ENCODE peak calls at places on chromosome 16, in nine cellular contexts. A is breast epithelium; V is amniotic stem cell; W is stimulated activated CD8-positive, alpha-beta memory T cell treated with anti-CD3 and anti-CD28 coated beads, Interleukin-7, amount 100 ng/mL, for 1 hour; R is activated T-helper 1 cell treated with Interleukin-2 at 50 U/mL for 16 hours; N is H7; K is fibroblast of lung; G is NCI-H1092; T is stimulated activated naive B cell treated with anti-CD40 and anti-IgM and Interleukin-4, amounts not matched to agents 10 μg/mL and 1 μg/mL and 100 μg/mL, for 72 hours. S is an unnamed sample.

GRCh38 chr16:49378238-49378637 is 4.6 kb downstream of the C16orf78 start:
- DNase-seq in A (no peak), V (no peak), W (no peak), R (no peak), N (no peak), K (no peak), G (no peak), T (no peak), S (no peak)

GRCh38 chr16:57577691-57578224 is 35.3 kb downstream of the ADGRG5 start:
- DNase-seq in A (no peak), V (no peak), W (no peak), R (no peak), N (no peak), K (no peak), G (no peak), T (no peak), S (no peak)

GRCh38 chr16:79159650-79160049 is 440.9 kb downstream of the MAF start:
- DNase-seq in A (no peak), V (no peak), W (no peak), R (no peak), N (no peak), K (no peak), G (no peak), T (no peak), S (no peak)

GRCh38 chr16:972316-973002 is 1.7 kb upstream of the LMF1 start:
- DNase-seq in A (peak), V (no peak), W (no peak), R (no peak), N (no peak), K (no peak), G (no peak), T (no peak), S (no peak)

GRCh38 chr16:69323428-69323827 is 7.0 kb downstream of the PDF start:
- DNase-seq in A (no peak), V (no peak), W (no peak), R (no peak), N (no peak), K (no peak), G (no peak), T (no peak), S (no peak)

GRCh38 chr16:56341656-56342397 is 83.5 kb downstream of the AMFR start:
- DNase-seq in A (no peak), V (no peak), W (no peak), R (no peak), N (no peak), K (no peak), G (no peak), T (no peak), S (no peak)

GRCh38 chr16:53433930-53434435 is 288 bp upstream of the RBL2 start:
- DNase-seq in A (no peak), V (no peak), W (no peak), R (no peak), N (no peak), K (no peak), G (no peak), T (no peak), S (no peak)

GRCh38 chr16:86430814-86431213 is 79.5 kb upstream of the FOXF1 start:
- DNase-seq in A (no peak), V (no peak), W (no peak), R (no peak), N (no peak), K (no peak), G (no peak), T (no peak), S (no peak)

GRCh38 chr16:23905027-23905426 is 69.2 kb downstream of the PRKCB start:
- DNase-seq in A (peak), V (peak), W (no peak), R (no peak), N (peak), K (peak), G (no peak), T (no peak), S (peak)

GRCh38 chr16:30397776-30398659 is 2.8 kb downstream of the ZNF48 start:
- DNase-seq in A (no peak), V (no peak), W (no peak), R (no peak), N (no peak), K (no peak), G (no peak), T (no peak), S (no peak)

GRCh38 chr16:2895813-2896212 is 12.8 kb downstream of the FLYWCH2 start:
- DNase-seq in A (no peak), V (no peak), W (no peak), R (no peak), N (no peak), K (peak), G (no peak), T (no peak), S (no peak)

GRCh38 chr16:12485425-12485824 is 318.3 kb downstream of the CPPED1 start:
- DNase-seq in A (no peak), V (no peak), W (no peak), R (no peak), N (no peak), K (no peak), G (no peak), T (no peak), S (no peak)

GRCh38 chr16:23356941-23357340 is 54.8 kb downstream of the SCNN1B start:
- DNase-seq in A (no peak), V (no peak), W (no peak), R (no peak), N (peak), K (no peak), G (no peak), T (no peak), S (no peak)

GRCh38 chr16:17176199-17176598 is 294.6 kb downstream of the XYLT1 start:
- DNase-seq in A (no peak), V (no peak), W (no peak), R (no peak), N (no peak), K (no peak), G (no peak), T (no peak), S (no peak)